ENCODE peak calls at places on chromosome 3, in six cellular contexts. One of them, this sample, is unnamed.
A peak's percentile ranks its signal among the peaks of the same experiment; 100 is the strongest.

GRCh38 chr3:159637895-159638542 is 350.6 kb upstream of the IL12A start:
- DNase-seq in CD8-positive, alpha-beta memory T cell: no peak
- DNase-seq in CD4-positive, alpha-beta T cell: no peak
- DNase-seq in upper lobe of right lung: no peak
- DNase-seq in tibial artery: no peak
- DNase-seq in CD4-positive, CD25-positive, alpha-beta regulatory T cell: no peak
- DNase-seq in this sample: no peak

GRCh38 chr3:189531271-189531670 is 99.9 kb upstream of the TP63 start:
- DNase-seq in upper lobe of right lung: no peak
- DNase-seq in CD4-positive, alpha-beta T cell: no peak
- DNase-seq in CD4-positive, CD25-positive, alpha-beta regulatory T cell: no peak
- DNase-seq in CD8-positive, alpha-beta memory T cell: no peak
- DNase-seq in tibial artery: no peak
- DNase-seq in this sample: no peak

GRCh38 chr3:99366663-99367429 is 271.5 kb upstream of the COL8A1 start:
- DNase-seq in CD4-positive, alpha-beta T cell: no peak
- DNase-seq in CD8-positive, alpha-beta memory T cell: no peak
- DNase-seq in CD4-positive, CD25-positive, alpha-beta regulatory T cell: no peak
- DNase-seq in tibial artery: no peak
- DNase-seq in upper lobe of right lung: no peak
- DNase-seq in this sample: no peak

GRCh38 chr3:87359807-87360206 is 83.4 kb upstream of the POU1F1 start:
- DNase-seq in upper lobe of right lung: no peak
- DNase-seq in CD4-positive, CD25-positive, alpha-beta regulatory T cell: no peak
- DNase-seq in tibial artery: no peak
- DNase-seq in CD8-positive, alpha-beta memory T cell: no peak
- DNase-seq in CD4-positive, alpha-beta T cell: no peak
- DNase-seq in this sample: no peak

GRCh38 chr3:37308247-37308646 is 133.9 kb upstream of the LRRFIP2 start:
- DNase-seq in CD4-positive, CD25-positive, alpha-beta regulatory T cell: peak; percentile 49
- DNase-seq in tibial artery: no peak
- DNase-seq in CD4-positive, alpha-beta T cell: no peak
- DNase-seq in CD8-positive, alpha-beta memory T cell: no peak
- DNase-seq in upper lobe of right lung: no peak
- DNase-seq in this sample: no peak

GRCh38 chr3:11591401-11592266 is 52.1 kb downstream of the VGLL4 start:
- DNase-seq in CD4-positive, CD25-positive, alpha-beta regulatory T cell: no peak
- DNase-seq in tibial artery: peak; percentile 82
- DNase-seq in upper lobe of right lung: no peak
- DNase-seq in CD4-positive, alpha-beta T cell: no peak
- DNase-seq in CD8-positive, alpha-beta memory T cell: no peak
- DNase-seq in this sample: peak; percentile 76

GRCh38 chr3:98954806-98955205 is 53.3 kb upstream of the DCBLD2 start:
- DNase-seq in CD8-positive, alpha-beta memory T cell: no peak
- DNase-seq in CD4-positive, CD25-positive, alpha-beta regulatory T cell: no peak
- DNase-seq in upper lobe of right lung: no peak
- DNase-seq in CD4-positive, alpha-beta T cell: no peak
- DNase-seq in tibial artery: no peak
- DNase-seq in this sample: no peak

GRCh38 chr3:53812434-53812833 is 33.8 kb downstream of the CHDH start:
- DNase-seq in CD4-positive, CD25-positive, alpha-beta regulatory T cell: no peak
- DNase-seq in CD4-positive, alpha-beta T cell: no peak
- DNase-seq in tibial artery: peak; percentile 15
- DNase-seq in CD8-positive, alpha-beta memory T cell: no peak
- DNase-seq in upper lobe of right lung: no peak
- DNase-seq in this sample: no peak

GRCh38 chr3:121748638-121749275 is 784 bp downstream of the GOLGB1 start:
- DNase-seq in tibial artery: no peak
- DNase-seq in upper lobe of right lung: no peak
- DNase-seq in CD4-positive, alpha-beta T cell: no peak
- DNase-seq in CD4-positive, CD25-positive, alpha-beta regulatory T cell: peak; percentile 35
- DNase-seq in CD8-positive, alpha-beta memory T cell: peak; percentile 14
- DNase-seq in this sample: no peak

GRCh38 chr3:12158387-12159226 is at the start of gene TIMP4:
- DNase-seq in CD4-positive, CD25-positive, alpha-beta regulatory T cell: no peak
- DNase-seq in upper lobe of right lung: no peak
- DNase-seq in CD8-positive, alpha-beta memory T cell: no peak
- DNase-seq in tibial artery: peak; percentile 77
- DNase-seq in CD4-positive, alpha-beta T cell: no peak
- DNase-seq in this sample: peak; percentile 64

GRCh38 chr3:171825222-171825828 is 15.0 kb upstream of the PLD1 start:
- DNase-seq in CD4-positive, CD25-positive, alpha-beta regulatory T cell: no peak
- DNase-seq in CD4-positive, alpha-beta T cell: no peak
- DNase-seq in tibial artery: no peak
- DNase-seq in upper lobe of right lung: no peak
- DNase-seq in CD8-positive, alpha-beta memory T cell: no peak
- DNase-seq in this sample: no peak

GRCh38 chr3:189294649-189295048 is 122.9 kb downstream of the TPRG1 start:
- DNase-seq in upper lobe of right lung: no peak
- DNase-seq in CD8-positive, alpha-beta memory T cell: no peak
- DNase-seq in tibial artery: no peak
- DNase-seq in CD4-positive, CD25-positive, alpha-beta regulatory T cell: no peak
- DNase-seq in CD4-positive, alpha-beta T cell: no peak
- DNase-seq in this sample: no peak

GRCh38 chr3:175670572-175670971 is 811.4 kb downstream of the NAALADL2 start:
- DNase-seq in CD4-positive, alpha-beta T cell: no peak
- DNase-seq in CD4-positive, CD25-positive, alpha-beta regulatory T cell: no peak
- DNase-seq in upper lobe of right lung: no peak
- DNase-seq in CD8-positive, alpha-beta memory T cell: no peak
- DNase-seq in tibial artery: no peak
- DNase-seq in this sample: no peak

DNA sequence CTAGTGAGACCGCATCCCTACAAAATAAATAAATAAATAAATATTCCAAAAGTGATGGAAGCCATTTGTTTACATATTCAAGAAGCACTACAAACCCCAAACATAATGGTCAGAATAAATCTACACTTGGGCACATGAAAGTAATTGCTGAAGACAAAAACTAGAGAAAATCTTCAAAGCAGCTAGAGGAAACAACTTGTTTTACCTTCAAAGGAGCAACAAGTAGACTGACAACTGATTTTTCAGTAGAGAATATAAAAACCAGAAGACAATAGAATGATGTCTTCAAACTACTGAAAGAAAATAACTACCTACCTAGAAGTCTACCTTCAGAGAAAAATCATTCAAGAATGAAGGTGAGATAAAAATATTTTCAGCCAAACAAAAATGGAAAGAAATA is 89.4 kb downstream of the TPRA1 start:
- DNase-seq in CD4-positive, CD25-positive, alpha-beta regulatory T cell: no peak
- DNase-seq in tibial artery: no peak
- DNase-seq in upper lobe of right lung: no peak
- DNase-seq in CD8-positive, alpha-beta memory T cell: no peak
- DNase-seq in CD4-positive, alpha-beta T cell: no peak
- DNase-seq in this sample: no peak
- H3K9me3 ChIP-seq in CD4-positive, CD25-positive, alpha-beta regulatory T cell: peaks cover 11% of the 10 kb centered on the region
- H3K9me3 ChIP-seq in tibial artery: no peaks in the 10 kb centered on the region
- H3K9me3 ChIP-seq in upper lobe of right lung: no peaks in the 10 kb centered on the region
- H3K9me3 ChIP-seq in CD8-positive, alpha-beta memory T cell: no peaks in the 10 kb centered on the region
- H3K9me3 ChIP-seq in CD4-positive, alpha-beta T cell: peaks cover 13% of the 10 kb centered on the region
- H3K9me3 ChIP-seq in this sample: peaks cover 34% of the 10 kb centered on the region

GRCh38 chr3:112472676-112473075 is 26.6 kb downstream of the BTLA start:
- DNase-seq in tibial artery: no peak
- DNase-seq in CD4-positive, CD25-positive, alpha-beta regulatory T cell: no peak
- DNase-seq in upper lobe of right lung: no peak
- DNase-seq in CD8-positive, alpha-beta memory T cell: no peak
- DNase-seq in CD4-positive, alpha-beta T cell: no peak
- DNase-seq in this sample: no peak
- H3K27me3 ChIP-seq in tibial artery: no peaks in the 10 kb centered on the region
- H3K27me3 ChIP-seq in CD4-positive, CD25-positive, alpha-beta regulatory T cell: no peaks in the 10 kb centered on the region
- H3K27me3 ChIP-seq in upper lobe of right lung: no peaks in the 10 kb centered on the region
- H3K27me3 ChIP-seq in CD8-positive, alpha-beta memory T cell: no peaks in the 10 kb centered on the region
- H3K27me3 ChIP-seq in CD4-positive, alpha-beta T cell: no peaks in the 10 kb centered on the region
- H3K27me3 ChIP-seq in this sample: no peaks in the 10 kb centered on the region

GRCh38 chr3:44642337-44642736 is 6.2 kb upstream of the ZNF35 start:
- DNase-seq in CD4-positive, alpha-beta T cell: no peak
- DNase-seq in CD4-positive, CD25-positive, alpha-beta regulatory T cell: no peak
- DNase-seq in CD8-positive, alpha-beta memory T cell: no peak
- DNase-seq in tibial artery: no peak
- DNase-seq in upper lobe of right lung: no peak
- DNase-seq in this sample: no peak
- H3K9me3 ChIP-seq in CD4-positive, alpha-beta T cell: peaks cover 85% of the 10 kb centered on the region
- H3K9me3 ChIP-seq in CD4-positive, CD25-positive, alpha-beta regulatory T cell: peaks cover 94% of the 10 kb centered on the region
- H3K9me3 ChIP-seq in CD8-positive, alpha-beta memory T cell: peaks cover 41% of the 10 kb centered on the region
- H3K9me3 ChIP-seq in tibial artery: no peaks in the 10 kb centered on the region
- H3K9me3 ChIP-seq in upper lobe of right lung: peaks cover 34% of the 10 kb centered on the region
- H3K9me3 ChIP-seq in this sample: peaks cover 66% of the 10 kb centered on the region

DNA sequence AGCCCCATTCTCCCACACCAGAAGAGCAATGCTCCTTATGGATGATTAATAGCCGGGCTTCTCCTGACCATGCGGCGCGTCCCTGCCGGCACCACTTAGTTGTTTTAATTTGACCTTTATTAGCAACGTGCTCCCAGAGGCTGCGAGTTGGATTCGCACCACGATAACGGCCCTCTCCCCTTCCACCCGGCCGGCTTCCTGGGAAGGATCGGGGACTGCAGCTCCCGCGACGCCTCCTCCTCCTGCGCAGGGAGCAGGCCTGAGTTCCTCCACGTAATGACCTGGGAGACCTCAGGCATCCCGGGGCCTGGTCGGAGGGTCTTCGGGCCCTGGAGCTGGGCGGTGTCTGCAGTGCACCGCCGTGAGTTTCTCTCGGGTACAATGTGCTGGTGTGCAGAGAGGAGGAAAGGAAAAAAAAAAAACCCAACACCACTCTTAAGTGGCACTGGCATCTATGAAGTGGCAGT is 243.3 kb upstream of the TOPAZ1 start:
- DNase-seq in upper lobe of right lung: no peak
- DNase-seq in CD4-positive, alpha-beta T cell: no peak
- DNase-seq in tibial artery: no peak
- DNase-seq in CD4-positive, CD25-positive, alpha-beta regulatory T cell: no peak
- DNase-seq in CD8-positive, alpha-beta memory T cell: no peak
- DNase-seq in this sample: no peak
- H3K27me3 ChIP-seq in upper lobe of right lung: peaks cover 95% of the 10 kb centered on the region
- H3K27me3 ChIP-seq in CD4-positive, alpha-beta T cell: peaks cover 94% of the 10 kb centered on the region
- H3K27me3 ChIP-seq in tibial artery: peaks cover 87% of the 10 kb centered on the region
- H3K27me3 ChIP-seq in CD4-positive, CD25-positive, alpha-beta regulatory T cell: peaks cover 37% of the 10 kb centered on the region
- H3K27me3 ChIP-seq in CD8-positive, alpha-beta memory T cell: peaks cover 57% of the 10 kb centered on the region
- H3K27me3 ChIP-seq in this sample: peaks cover 85% of the 10 kb centered on the region

GRCh38 chr3:66477846-66478245 is 23.0 kb downstream of the LRIG1 start:
- DNase-seq in CD8-positive, alpha-beta memory T cell: no peak
- DNase-seq in tibial artery: no peak
- DNase-seq in CD4-positive, CD25-positive, alpha-beta regulatory T cell: no peak
- DNase-seq in upper lobe of right lung: no peak
- DNase-seq in CD4-positive, alpha-beta T cell: no peak
- DNase-seq in this sample: no peak

GRCh38 chr3:66473181-66473580 is 27.6 kb downstream of the LRIG1 start:
- DNase-seq in upper lobe of right lung: no peak
- DNase-seq in CD4-positive, alpha-beta T cell: no peak
- DNase-seq in CD8-positive, alpha-beta memory T cell: no peak
- DNase-seq in tibial artery: no peak
- DNase-seq in CD4-positive, CD25-positive, alpha-beta regulatory T cell: no peak
- DNase-seq in this sample: no peak

GRCh38 chr3:66473637-66474036 is 27.2 kb downstream of the LRIG1 start:
- DNase-seq in tibial artery: no peak
- DNase-seq in upper lobe of right lung: no peak
- DNase-seq in CD4-positive, alpha-beta T cell: no peak
- DNase-seq in CD4-positive, CD25-positive, alpha-beta regulatory T cell: peak; percentile 51
- DNase-seq in CD8-positive, alpha-beta memory T cell: no peak
- DNase-seq in this sample: no peak

GRCh38 chr3:66476852-66477381 is 23.9 kb downstream of the LRIG1 start:
- DNase-seq in tibial artery: no peak
- DNase-seq in upper lobe of right lung: no peak
- DNase-seq in CD8-positive, alpha-beta memory T cell: no peak
- DNase-seq in CD4-positive, alpha-beta T cell: no peak
- DNase-seq in CD4-positive, CD25-positive, alpha-beta regulatory T cell: no peak
- DNase-seq in this sample: no peak

DNA sequence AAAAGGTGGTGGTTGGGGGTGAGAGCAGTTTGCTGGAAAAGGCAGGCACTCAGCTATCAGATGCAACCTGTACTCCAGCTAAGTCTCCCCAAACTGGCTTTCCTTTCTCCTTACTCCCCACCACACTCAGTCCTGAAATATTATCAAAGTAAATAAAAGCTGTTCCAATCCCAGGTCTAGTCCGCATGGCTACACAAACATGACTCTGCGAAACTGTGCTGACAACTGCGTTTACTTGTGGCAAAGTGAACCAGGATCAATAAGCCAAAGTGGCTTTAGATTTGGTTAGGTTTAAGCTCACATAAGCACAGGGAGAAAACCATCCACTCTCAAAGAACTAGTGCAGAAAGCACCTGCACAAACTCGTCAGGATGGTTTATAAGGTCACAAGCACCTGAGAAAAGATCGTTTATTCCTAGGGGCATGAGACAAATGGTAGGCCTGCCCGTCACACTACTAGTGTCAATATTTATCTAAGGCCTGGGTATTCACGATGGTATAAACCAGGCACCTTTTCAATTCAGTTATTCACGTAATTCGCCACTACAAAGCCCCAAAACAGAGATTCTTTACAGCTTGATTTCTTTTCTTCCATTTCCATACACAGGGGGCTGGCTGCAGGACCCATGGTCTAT is 25.3 kb downstream of the LRIG1 start:
- DNase-seq in upper lobe of right lung: no peak
- DNase-seq in CD8-positive, alpha-beta memory T cell: no peak
- DNase-seq in CD4-positive, alpha-beta T cell: no peak
- DNase-seq in tibial artery: no peak
- DNase-seq in CD4-positive, CD25-positive, alpha-beta regulatory T cell: no peak
- DNase-seq in this sample: no peak
- H3K9me3 ChIP-seq in upper lobe of right lung: no peaks in the 10 kb centered on the region
- H3K9me3 ChIP-seq in CD8-positive, alpha-beta memory T cell: no peaks in the 10 kb centered on the region
- H3K9me3 ChIP-seq in CD4-positive, alpha-beta T cell: no peaks in the 10 kb centered on the region
- H3K9me3 ChIP-seq in tibial artery: no peaks in the 10 kb centered on the region
- H3K9me3 ChIP-seq in CD4-positive, CD25-positive, alpha-beta regulatory T cell: no peaks in the 10 kb centered on the region
- H3K9me3 ChIP-seq in this sample: no peaks in the 10 kb centered on the region

This sample was measured in heart left ventricle.